ENCODE peak calls at places on chromosome 6, in six cellular contexts. O is MM.1S, S is RPMI7951, B is GDM1, J is heart right ventricle, P is AG04450. K is an unnamed sample.

GRCh38 chr6:158789115-158789917 is 29.9 kb downstream of the EZR start:
- DNase-seq in O (no peak), S (no peak), B (peak; percentile 53), J (no peak), P (no peak), K (no peak)

GRCh38 chr6:5412017-5412416 is 150.7 kb downstream of the FARS2 start:
- DNase-seq in O (no peak), S (no peak), B (no peak), J (no peak), P (no peak), K (no peak)

GRCh38 chr6:169386431-169387057 is 132.9 kb upstream of the THBS2 start:
- DNase-seq in O (no peak), S (peak; percentile 88), B (no peak), J (no peak), P (no peak), K (peak; percentile 90)

GRCh38 chr6:19880066-19880465 is 42.9 kb downstream of the ID4 start:
- DNase-seq in O (no peak), S (no peak), B (no peak), J (no peak), P (no peak), K (no peak)

GRCh38 chr6:113697642-113698410 is 159.3 kb upstream of the MARCKS start:
- DNase-seq in O (no peak), S (peak; percentile 89), B (no peak), J (no peak), P (peak; percentile 90), K (peak; percentile 93)

GRCh38 chr6:31729515-31729978 is 448 bp upstream of the DDAH2 start:
- DNase-seq in O (peak; percentile 78), S (peak; percentile 87), B (peak; percentile 78), J (peak; percentile 92), P (peak; percentile 51), K (peak; percentile 90)

GRCh38 chr6:5782783-5783567 is 223.8 kb downstream of the NRN1 start:
- DNase-seq in O (no peak), S (no peak), B (no peak), J (peak; percentile 75), P (peak; percentile 6), K (no peak)

GRCh38 chr6:161915456-161915964 is 641.6 kb upstream of the AGPAT4 start:
- DNase-seq in O (no peak), S (no peak), B (no peak), J (no peak), P (no peak), K (no peak)

GRCh38 chr6:31912186-31912585 is 10.3 kb upstream of the ZBTB12 start:
- DNase-seq in O (no peak), S (no peak), B (no peak), J (no peak), P (no peak), K (no peak)

GRCh38 chr6:27312146-27312949 is at the start of gene POM121L2:
- DNase-seq in O (peak; percentile 70), S (peak; percentile 57), B (peak; percentile 42), J (peak; percentile 13), P (no peak), K (peak; percentile 60)

GRCh38 chr6:7222197-7222596 is 90.8 kb downstream of the SSR1 start:
- DNase-seq in O (no peak), S (no peak), B (no peak), J (no peak), P (no peak), K (no peak)

GRCh38 chr6:56349196-56349595 is 101.8 kb upstream of the COL21A1 start:
- DNase-seq in O (peak; percentile 56), S (peak; percentile 53), B (no peak), J (no peak), P (no peak), K (peak; percentile 71)

GRCh38 chr6:31578461-31579118 is 3.2 kb downstream of the TNF start:
- DNase-seq in O (no peak), S (peak; percentile 32), B (no peak), J (no peak), P (no peak), K (no peak)

K was measured in EL.